ENCODE peak calls at places on chromosomes 12 and 14, in eight cellular contexts. S is IMR-90; O is spleen; Y is MM.1S; I is upper lobe of right lung; T is tibial artery; H is naive thymus-derived CD4-positive, alpha-beta T cell; X is PC-9. Q is an unnamed sample.

GRCh38 chr14:22892488-22892887 is 9.5 kb downstream of the REM2 start:
- DNase-seq in S (no peak), O (no peak), Y (no peak), I (no peak), T (no peak), H (no peak), X (no peak), Q (no peak)

GRCh38 chr12:115932073-115932472 is 345.4 kb downstream of the MED13L start:
- DNase-seq in S (no peak), O (no peak), Y (no peak), I (no peak), T (no peak), H (no peak), X (no peak), Q (no peak)

GRCh38 chr12:32939801-32940200 is 43.2 kb upstream of the PKP2 start:
- DNase-seq in S (no peak), O (no peak), Y (no peak), I (no peak), T (no peak), H (no peak), X (no peak), Q (no peak)

GRCh38 chr14:61257469-61258057 is 23.6 kb downstream of the TMEM30B start:
- DNase-seq in S (no peak), O (no peak), Y (no peak), I (no peak), T (no peak), H (no peak), X (no peak), Q (no peak)

GRCh38 chr12:49702676-49703228 is 4.5 kb downstream of the FMNL3 start:
- DNase-seq in S (no peak), O (no peak), Y (no peak), I (no peak), T (no peak), H (no peak), X (no peak), Q (no peak)

GRCh38 chr14:102930753-102931579 is 8.5 kb downstream of the AMN start:
- DNase-seq in S (peak; percentile 50), O (peak; percentile 71), Y (no peak), I (no peak), T (no peak), H (no peak), X (peak; percentile 63), Q (peak; percentile 43)

GRCh38 chr12:49794811-49795653 is 33.2 kb downstream of the NCKAP5L start:
- DNase-seq in S (no peak), O (peak; percentile 66), Y (no peak), I (no peak), T (no peak), H (no peak), X (no peak), Q (peak; percentile 51)

GRCh38 chr14:53946404-53947400 is 9.9 kb downstream of the BMP4 start:
- DNase-seq in S (no peak), O (no peak), Y (no peak), I (peak; percentile 67), T (no peak), H (no peak), X (no peak), Q (no peak)

GRCh38 chr12:2083561-2083960 is 30.8 kb downstream of the CACNA1C start:
- DNase-seq in S (no peak), O (no peak), Y (no peak), I (no peak), T (no peak), H (no peak), X (no peak), Q (no peak)

GRCh38 chr12:121872546-121873223 is 14.0 kb upstream of the HPD start:
- DNase-seq in S (peak; percentile 99), O (no peak), Y (no peak), I (no peak), T (no peak), H (no peak), X (no peak), Q (no peak)

GRCh38 chr12:6104027-6104426 is 20.4 kb downstream of the VWF start:
- DNase-seq in S (no peak), O (no peak), Y (peak; percentile 40), I (no peak), T (no peak), H (no peak), X (no peak), Q (no peak)

GRCh38 chr14:59362533-59362932 is 102.6 kb downstream of the GPR135 start:
- DNase-seq in S (peak; percentile 79), O (no peak), Y (no peak), I (no peak), T (no peak), H (no peak), X (no peak), Q (no peak)

GRCh38 chr12:78057075-78057474 is 226.4 kb downstream of the NAV3 start:
- DNase-seq in S (no peak), O (no peak), Y (no peak), I (no peak), T (no peak), H (no peak), X (no peak), Q (no peak)

GRCh38 chr14:55303646-55304277 is 32.5 kb downstream of the FBXO34 start:
- DNase-seq in S (peak; percentile 4), O (no peak), Y (no peak), I (no peak), T (no peak), H (no peak), X (no peak), Q (no peak)

GRCh38 chr12:43111608-43112007 is 440.4 kb downstream of the ADAMTS20 start:
- DNase-seq in S (peak; percentile 7), O (no peak), Y (no peak), I (no peak), T (no peak), H (no peak), X (no peak), Q (no peak)

GRCh38 chr12:16939871-16940306 is 333.9 kb upstream of the LMO3 start:
- DNase-seq in S (peak; percentile 8), O (no peak), Y (peak; percentile 79), I (peak; percentile 59), T (no peak), H (no peak), X (peak; percentile 65), Q (no peak)

GRCh38 chr12:111349748-111350520 is 19.0 kb downstream of the PHETA1 start:
- DNase-seq in S (no peak), O (no peak), Y (no peak), I (no peak), T (no peak), H (no peak), X (no peak), Q (no peak)

GRCh38 chr12:53828598-53828997 is 76.8 kb upstream of the CISTR start:
- DNase-seq in S (no peak), O (no peak), Y (no peak), I (no peak), T (no peak), H (no peak), X (no peak), Q (no peak)

GRCh38 chr14:76304536-76305473 is 71.1 kb upstream of the ESRRB start:
- DNase-seq in S (no peak), O (no peak), Y (no peak), I (no peak), T (no peak), H (no peak), X (no peak), Q (no peak)

GRCh38 chr14:69582207-69582606 is 7.5 kb upstream of the CCDC177 start:
- DNase-seq in S (peak; percentile 65), O (no peak), Y (no peak), I (no peak), T (no peak), H (no peak), X (no peak), Q (no peak)

GRCh38 chr14:73467377-73467776 is 9.0 kb upstream of the NUMB start:
- DNase-seq in S (peak; percentile 59), O (peak; percentile 86), Y (no peak), I (peak; percentile 73), T (no peak), H (no peak), X (no peak), Q (no peak)

GRCh38 chr12:11836282-11836963 is 186.9 kb downstream of the ETV6 start:
- DNase-seq in S (no peak), O (peak; percentile 89), Y (peak; percentile 79), I (peak; percentile 75), T (no peak), H (no peak), X (no peak), Q (no peak)
- H3K9me3 ChIP-seq in S (no peaks in the 10 kb centered on the region), O (no peaks in the 10 kb centered on the region), Y (no peaks in the 10 kb centered on the region), I (no peaks in the 10 kb centered on the region), T (no peaks in the 10 kb centered on the region), H (no peaks in the 10 kb centered on the region), X (no peaks in the 10 kb centered on the region), Q (no peaks in the 10 kb centered on the region)

GRCh38 chr12:125685885-125686284 is 620.6 kb downstream of the AACS start:
- DNase-seq in S (no peak), O (no peak), Y (no peak), I (no peak), T (no peak), H (no peak), X (no peak), Q (no peak)

GRCh38 chr12:125687820-125688219 is 622.6 kb downstream of the AACS start:
- DNase-seq in S (no peak), O (no peak), Y (no peak), I (no peak), T (no peak), H (no peak), X (no peak), Q (no peak)

GRCh38 chr12:125684968-125685790 is 619.9 kb downstream of the AACS start:
- DNase-seq in S (no peak), O (no peak), Y (no peak), I (no peak), T (no peak), H (no peak), X (no peak), Q (no peak)

GRCh38 chr12:125687403-125687802 is 622.2 kb downstream of the AACS start:
- DNase-seq in S (no peak), O (no peak), Y (no peak), I (no peak), T (no peak), H (no peak), X (no peak), Q (no peak)

GRCh38 chr12:125683748-125684381 is 618.6 kb downstream of the AACS start:
- DNase-seq in S (no peak), O (no peak), Y (no peak), I (peak; percentile 83), T (no peak), H (no peak), X (no peak), Q (no peak)
- H3K9me3 ChIP-seq in S (peaks cover 44% of the 10 kb centered on the region), O (no peaks in the 10 kb centered on the region), Y (no peaks in the 10 kb centered on the region), I (no peaks in the 10 kb centered on the region), T (no peaks in the 10 kb centered on the region), H (no peaks in the 10 kb centered on the region), X (no peaks in the 10 kb centered on the region), Q (no peaks in the 10 kb centered on the region)

GRCh38 chr12:131229426-131230339 is 276.0 kb downstream of the ADGRD1 start:
- DNase-seq in S (no peak), O (peak; percentile 86), Y (no peak), I (peak; percentile 58), T (no peak), H (no peak), X (no peak), Q (no peak)
- H3K9me3 ChIP-seq in S (peaks cover 14% of the 10 kb centered on the region), O (peaks cover 7% of the 10 kb centered on the region), Y (no peaks in the 10 kb centered on the region), I (no peaks in the 10 kb centered on the region), T (peaks cover 7% of the 10 kb centered on the region), H (no peaks in the 10 kb centered on the region), X (no peaks in the 10 kb centered on the region), Q (no peaks in the 10 kb centered on the region)

DNA sequence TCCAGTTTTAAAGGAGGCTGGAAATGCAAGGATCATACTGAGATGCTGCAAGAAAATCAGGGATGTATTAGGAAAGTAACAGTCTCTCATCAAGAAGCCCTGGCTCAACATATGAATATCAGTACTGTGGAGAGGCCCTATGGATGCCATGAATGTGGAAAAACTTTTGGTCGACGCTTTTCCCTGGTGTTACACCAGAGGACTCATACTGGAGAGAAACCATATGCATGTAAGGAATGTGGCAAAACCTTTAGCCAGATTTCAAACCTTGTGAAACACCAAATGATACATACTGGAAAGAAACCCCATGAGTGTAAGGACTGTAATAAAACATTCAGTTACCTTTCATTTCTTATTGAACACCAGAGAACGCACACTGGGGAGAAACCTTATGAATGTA is 24.5 kb downstream of the ZNF891 start:
- DNase-seq in S (no peak), O (no peak), Y (no peak), I (no peak), T (no peak), H (no peak), X (no peak), Q (no peak)
- H3K9me3 ChIP-seq in S (peaks cover 84% of the 10 kb centered on the region), O (peaks cover 100% of the 10 kb centered on the region), Y (no peaks in the 10 kb centered on the region), I (peaks cover 100% of the 10 kb centered on the region), T (peaks cover 100% of the 10 kb centered on the region), H (peaks cover 54% of the 10 kb centered on the region), X (peaks cover 86% of the 10 kb centered on the region), Q (peaks cover 99% of the 10 kb centered on the region)

Q was measured in psoas muscle.